ENCODE peak calls at places on chromosome 14, in four cellular contexts. J is NCI-H1105; G is activated naive CD4-positive, alpha-beta T cell treated with Interleukin-2 at 50 U/mL for 16 hours; P is C1 segment of cervical spinal cord. C is an unnamed sample.

GRCh38 chr14:29906256-29906885 is 21.3 kb downstream of the PRKD1 start:
- DNase-seq in P (no peak), J (no peak), G (no peak), C (no peak)

GRCh38 chr14:88411039-88411438 is 25.6 kb downstream of the SPATA7 start:
- DNase-seq in P (no peak), J (no peak), G (no peak), C (no peak)

GRCh38 chr14:52346778-52347177 is 32.7 kb downstream of the PTGER2 start:
- DNase-seq in P (no peak), J (no peak), G (no peak), C (no peak)

GRCh38 chr14:106094654-106095189 is 568.3 kb downstream of the TMEM121 start:
- DNase-seq in J (no peak), G (peak), P (no peak), C (no peak)

GRCh38 chr14:101248840-101249675 is 312.2 kb upstream of the DIO3 start:
- DNase-seq in G (no peak), P (no peak), J (no peak), C (no peak)

GRCh38 chr14:75044760-75045159 is 6.5 kb downstream of the MLH3 start:
- DNase-seq in J (no peak), P (no peak), G (no peak), C (no peak)

GRCh38 chr14:24241829-24242443 is 487 bp downstream of the TINF2 start:
- DNase-seq in J (peak), G (peak), P (peak), C (no peak)

GRCh38 chr14:102906616-102907302 is 15.7 kb upstream of the AMN start:
- DNase-seq in P (no peak), J (no peak), G (no peak), C (no peak)

GRCh38 chr14:77319416-77319815 is 1.3 kb downstream of the POMT2 start:
- DNase-seq in P (no peak), G (no peak), J (no peak), C (no peak)

GRCh38 chr14:100297320-100298300 is 8.6 kb downstream of the SLC25A29 start:
- DNase-seq in P (peak), G (no peak), J (no peak), C (peak)

C was measured in gastrocnemius medialis.